ENCODE peak calls at places on chromosomes 6 and 20, in four cellular contexts. C, N, G and A are unnamed samples.

GRCh38 chr6:137975058-137975940 is 108.2 kb downstream of the TNFAIP3 start:
- DNase-seq in N (peak), G (no peak), C (no peak), A (peak)

GRCh38 chr6:61887425-61887824 is 398.6 kb downstream of the KHDRBS2 start:
- DNase-seq in N (peak), C (no peak), G (no peak), A (no peak)

GRCh38 chr6:159890802-159891201 is at the start of gene MAS1:
- DNase-seq in N (no peak), C (no peak), G (no peak), A (no peak)

GRCh38 chr6:144294016-144294415 is 8.9 kb downstream of the UTRN start:
- DNase-seq in N (peak), C (no peak), G (peak), A (peak)

GRCh38 chr6:159969204-159969912 is 476 bp downstream of the IGF2R start:
- DNase-seq in G (no peak), N (peak), C (no peak), A (peak)

GRCh38 chr6:146905313-146905712 is 298.9 kb upstream of the STXBP5 start:
- DNase-seq in N (peak), C (peak), G (no peak), A (peak)

GRCh38 chr6:150081702-150082101 is 12.8 kb upstream of the ULBP3 start:
- DNase-seq in N (no peak), C (no peak), G (no peak), A (no peak)

GRCh38 chr20:10225439-10226080 is 6.9 kb downstream of the SNAP25 start:
- DNase-seq in G (no peak), C (no peak), N (no peak), A (no peak)

GRCh38 chr6:33886673-33887144 is 82.9 kb upstream of the MLN start:
- DNase-seq in N (peak), G (peak), C (no peak), A (peak)

GRCh38 chr6:106547053-106547414 is 82.3 kb downstream of the RTN4IP1 start:
- DNase-seq in C (no peak), N (no peak), G (no peak), A (peak)

GRCh38 chr6:158149641-158150040 is 18.4 kb downstream of the SERAC1 start:
- DNase-seq in G (peak), C (no peak), N (peak), A (peak)

GRCh38 chr20:9051508-9051907 is 17.4 kb upstream of the PLCB4 start:
- DNase-seq in G (peak), N (peak), C (no peak), A (peak)

GRCh38 chr20:59515013-59515905 is 89.1 kb upstream of the PHACTR3 start:
- DNase-seq in C (no peak), G (no peak), N (peak), A (peak)

GRCh38 chr20:35702051-35702823 is 3.0 kb downstream of the ROMO1 start:
- DNase-seq in N (peak), C (no peak), G (peak), A (no peak)

GRCh38 chr6:150263765-150264415 is 104.9 kb upstream of the IYD start:
- DNase-seq in N (no peak), G (no peak), C (no peak), A (no peak)

GRCh38 chr6:45949256-45949655 is 66.4 kb downstream of the CLIC5 start:
- DNase-seq in N (no peak), C (no peak), G (no peak), A (no peak)

GRCh38 chr20:54539521-54540046 is 64.2 kb downstream of the DOK5 start:
- DNase-seq in N (no peak), C (no peak), G (no peak), A (peak)

GRCh38 chr20:36549942-36550796 is 8.8 kb downstream of the MYL9 start:
- DNase-seq in G (no peak), C (no peak), N (no peak), A (no peak)

GRCh38 chr6:156949376-156949775 is 172.2 kb downstream of the ARID1B start:
- DNase-seq in C (no peak), N (peak), G (peak), A (peak)

GRCh38 chr6:73644030-73644429 is 9.8 kb downstream of the SLC17A5 start:
- DNase-seq in N (no peak), C (no peak), G (no peak), A (peak)

GRCh38 chr6:128118401-128118800 is 217.5 kb upstream of the THEMIS start:
- DNase-seq in G (no peak), N (peak), C (no peak), A (peak)

GRCh38 chr20:46088409-46089075 is 1.2 kb downstream of the NCOA5 start:
- DNase-seq in C (no peak), G (no peak), N (peak), A (peak)

GRCh38 chr20:46174469-46175126 is 56.5 kb downstream of the CD40 start:
- DNase-seq in N (peak), C (no peak), G (no peak), A (peak)

GRCh38 chr20:6636209-6637159 is 131.0 kb upstream of the BMP2 start:
- DNase-seq in N (peak), G (peak), C (no peak), A (peak)

GRCh38 chr6:5827061-5828037 is 179.4 kb downstream of the NRN1 start:
- DNase-seq in C (no peak), N (no peak), G (no peak), A (no peak)